ENCODE peak calls at places on chromosomes 2 and 18, in six cellular contexts. One of them, this sample, is unnamed.

GRCh38 chr2:231900975-231901374 is 25.2 kb downstream of the NPPC start:
- DNase-seq in SK-N-MC: no peak
- DNase-seq in aorta: peak; percentile 64
- DNase-seq in SJSA1: no peak
- DNase-seq in pancreas: no peak
- DNase-seq in caudate nucleus: no peak
- DNase-seq in this sample: peak; percentile 46

GRCh38 chr18:51266736-51267135 is 69.3 kb upstream of the MEX3C start:
- DNase-seq in SK-N-MC: no peak
- DNase-seq in aorta: no peak
- DNase-seq in SJSA1: no peak
- DNase-seq in pancreas: no peak
- DNase-seq in caudate nucleus: no peak
- DNase-seq in this sample: no peak

GRCh38 chr2:225022188-225022587 is 20.1 kb downstream of the DOCK10 start:
- DNase-seq in SK-N-MC: no peak
- DNase-seq in aorta: no peak
- DNase-seq in SJSA1: no peak
- DNase-seq in pancreas: peak; percentile 55
- DNase-seq in caudate nucleus: no peak
- DNase-seq in this sample: no peak

GRCh38 chr2:230779141-230779523 is 66.5 kb downstream of the CAB39 start:
- DNase-seq in SK-N-MC: no peak
- DNase-seq in aorta: no peak
- DNase-seq in SJSA1: no peak
- DNase-seq in pancreas: no peak
- DNase-seq in caudate nucleus: no peak
- DNase-seq in this sample: no peak

GRCh38 chr2:113202305-113203216 is 28.8 kb downstream of the PSD4 start:
- DNase-seq in SK-N-MC: no peak
- DNase-seq in aorta: peak; percentile 64
- DNase-seq in SJSA1: no peak
- DNase-seq in pancreas: no peak
- DNase-seq in caudate nucleus: peak; percentile 28
- DNase-seq in this sample: peak; percentile 78

GRCh38 chr2:63827749-63828148 is 13.9 kb upstream of the UGP2 start:
- DNase-seq in SK-N-MC: no peak
- DNase-seq in aorta: no peak
- DNase-seq in SJSA1: peak; percentile 83
- DNase-seq in pancreas: no peak
- DNase-seq in caudate nucleus: no peak
- DNase-seq in this sample: no peak

GRCh38 chr2:62884086-62884485 is 166.5 kb upstream of the OTX1 start:
- DNase-seq in SK-N-MC: no peak
- DNase-seq in aorta: no peak
- DNase-seq in SJSA1: no peak
- DNase-seq in pancreas: no peak
- DNase-seq in caudate nucleus: no peak
- DNase-seq in this sample: no peak

GRCh38 chr2:68837861-68838341 is 33.3 kb downstream of the BMP10 start:
- DNase-seq in SK-N-MC: no peak
- DNase-seq in aorta: no peak
- DNase-seq in SJSA1: no peak
- DNase-seq in pancreas: no peak
- DNase-seq in caudate nucleus: no peak
- DNase-seq in this sample: no peak

GRCh38 chr2:188776634-188777033 is 197.5 kb upstream of the COL3A1 start:
- DNase-seq in SK-N-MC: no peak
- DNase-seq in aorta: no peak
- DNase-seq in SJSA1: no peak
- DNase-seq in pancreas: no peak
- DNase-seq in caudate nucleus: no peak
- DNase-seq in this sample: no peak
- H3K27ac ChIP-seq in SK-N-MC: no peak overlapping the region
- H3K27ac ChIP-seq in aorta: no peak overlapping the region
- H3K27ac ChIP-seq in SJSA1: peak overlapping the region; percentile 73
- H3K27ac ChIP-seq in pancreas: no peak overlapping the region
- H3K27ac ChIP-seq in caudate nucleus: no peak overlapping the region
- H3K27ac ChIP-seq in this sample: no peak overlapping the region

DNA sequence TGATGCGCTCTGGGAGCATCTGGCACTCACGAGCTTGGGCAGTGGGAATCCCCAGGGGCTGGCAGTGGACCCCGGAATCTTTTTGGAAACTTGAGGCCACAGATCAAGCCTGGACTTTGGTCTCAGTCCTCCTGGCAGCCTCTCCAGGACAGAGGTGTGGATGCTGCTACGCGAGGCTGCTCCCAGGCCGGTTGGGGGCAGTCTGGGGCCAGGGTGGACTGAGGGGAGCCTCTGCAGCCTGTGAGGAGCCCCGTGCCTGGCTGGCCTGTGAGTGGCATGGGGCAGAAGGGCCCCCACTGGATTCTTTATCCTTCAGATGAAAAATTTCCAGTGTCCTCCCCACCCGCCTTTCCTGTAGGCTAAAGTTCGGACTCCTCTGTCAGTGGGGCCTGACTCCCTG is 12.7 kb upstream of the DES start:
- DNase-seq in SK-N-MC: no peak
- DNase-seq in aorta: no peak
- DNase-seq in SJSA1: no peak
- DNase-seq in pancreas: no peak
- DNase-seq in caudate nucleus: no peak
- DNase-seq in this sample: no peak
- H3K27ac ChIP-seq in SK-N-MC: no peak overlapping the region
- H3K27ac ChIP-seq in aorta: peak overlapping the region; percentile 81
- H3K27ac ChIP-seq in SJSA1: no peak overlapping the region
- H3K27ac ChIP-seq in pancreas: no peak overlapping the region
- H3K27ac ChIP-seq in caudate nucleus: no peak overlapping the region
- H3K27ac ChIP-seq in this sample: no peak overlapping the region

DNA sequence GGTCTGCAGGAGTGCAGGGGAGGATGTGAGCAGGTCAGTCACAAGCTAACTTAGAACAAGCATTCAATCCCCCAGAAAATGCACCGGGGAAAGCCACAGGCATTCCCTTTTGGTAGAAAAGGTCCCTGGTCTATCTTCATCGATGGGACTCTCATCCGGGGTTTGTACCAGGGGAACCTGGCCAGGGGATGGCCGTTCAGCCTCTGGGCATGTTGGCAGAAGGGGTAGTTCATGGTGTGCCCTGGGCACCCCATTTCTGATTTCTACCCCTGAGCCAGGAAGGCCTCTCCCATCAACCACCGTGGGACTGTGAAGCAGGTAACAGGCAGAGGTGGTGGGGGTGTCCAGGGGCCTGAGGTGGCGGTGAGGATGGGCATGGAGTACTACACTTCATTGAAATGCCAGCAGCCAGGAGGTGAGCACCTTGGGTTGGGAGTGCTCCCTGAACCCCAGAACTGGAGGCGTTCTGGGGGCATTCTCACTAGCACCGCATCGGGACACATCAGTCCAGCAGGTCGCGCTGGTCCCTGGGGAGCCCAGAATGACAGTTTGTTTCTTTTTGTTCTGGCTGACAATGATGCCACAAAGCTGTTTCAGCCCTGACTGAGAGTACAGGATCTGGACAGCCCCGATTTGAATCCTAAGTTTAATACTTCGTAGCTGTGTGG is 172.3 kb downstream of the SMAD7 start:
- DNase-seq in SK-N-MC: no peak
- DNase-seq in aorta: no peak
- DNase-seq in SJSA1: no peak
- DNase-seq in pancreas: no peak
- DNase-seq in caudate nucleus: no peak
- DNase-seq in this sample: no peak
- H3K27ac ChIP-seq in SK-N-MC: no peak overlapping the region
- H3K27ac ChIP-seq in aorta: no peak overlapping the region
- H3K27ac ChIP-seq in SJSA1: no peak overlapping the region
- H3K27ac ChIP-seq in pancreas: no peak overlapping the region
- H3K27ac ChIP-seq in caudate nucleus: no peak overlapping the region
- H3K27ac ChIP-seq in this sample: no peak overlapping the region

GRCh38 chr18:56124186-56124585 is 514.2 kb downstream of the TXNL1 start:
- DNase-seq in SK-N-MC: no peak
- DNase-seq in aorta: no peak
- DNase-seq in SJSA1: no peak
- DNase-seq in pancreas: no peak
- DNase-seq in caudate nucleus: no peak
- DNase-seq in this sample: no peak

GRCh38 chr18:56127322-56128099 is 510.9 kb downstream of the TXNL1 start:
- DNase-seq in SK-N-MC: no peak
- DNase-seq in aorta: no peak
- DNase-seq in SJSA1: no peak
- DNase-seq in pancreas: no peak
- DNase-seq in caudate nucleus: no peak
- DNase-seq in this sample: no peak

GRCh38 chr18:56130481-56130880 is 507.9 kb downstream of the TXNL1 start:
- DNase-seq in SK-N-MC: no peak
- DNase-seq in aorta: no peak
- DNase-seq in SJSA1: no peak
- DNase-seq in pancreas: no peak
- DNase-seq in caudate nucleus: no peak
- DNase-seq in this sample: no peak

GRCh38 chr18:56128153-56128791 is 510.1 kb downstream of the TXNL1 start:
- DNase-seq in SK-N-MC: no peak
- DNase-seq in aorta: no peak
- DNase-seq in SJSA1: no peak
- DNase-seq in pancreas: no peak
- DNase-seq in caudate nucleus: no peak
- DNase-seq in this sample: no peak
- H3K27ac ChIP-seq in SK-N-MC: no peak overlapping the region
- H3K27ac ChIP-seq in aorta: no peak overlapping the region
- H3K27ac ChIP-seq in SJSA1: no peak overlapping the region
- H3K27ac ChIP-seq in pancreas: no peak overlapping the region
- H3K27ac ChIP-seq in caudate nucleus: no peak overlapping the region
- H3K27ac ChIP-seq in this sample: no peak overlapping the region